ENCODE peak calls at places on chromosomes 12 and 14, in eight cellular contexts. R, S, C, J, E, H, X and N are unnamed samples.

GRCh38 chr12:124721501-124722154 is 142.0 kb downstream of the SCARB1 start:
- DNase-seq in R (no peak), S (no peak), C (no peak), J (no peak), E (no peak), H (no peak), X (no peak), N (no peak)

GRCh38 chr12:57019983-57020719 is 3.8 kb upstream of the TAC3 start:
- DNase-seq in R (no peak), S (no peak), C (no peak), J (no peak), E (no peak), H (no peak), X (no peak), N (no peak)

GRCh38 chr14:105866841-105867321 is 340.5 kb downstream of the TMEM121 start:
- DNase-seq in R (peak), S (no peak), C (peak), J (peak), E (peak), H (no peak), X (no peak), N (no peak)

GRCh38 chr12:132285991-132286681 is 43.3 kb downstream of the GALNT9 start:
- DNase-seq in R (peak), S (no peak), C (no peak), J (peak), E (peak), H (no peak), X (no peak), N (no peak)

GRCh38 chr12:46722737-46723136 is 103.1 kb downstream of the SLC38A4 start:
- DNase-seq in R (no peak), S (no peak), C (no peak), J (no peak), E (no peak), H (no peak), X (no peak), N (no peak)

GRCh38 chr12:49336645-49337584 is at the start of gene C1QL4:
- DNase-seq in R (peak), S (no peak), C (peak), J (peak), E (peak), H (peak), X (peak), N (peak)

GRCh38 chr12:93773122-93773871 is 96.1 kb downstream of the CRADD start:
- DNase-seq in R (no peak), S (no peak), C (no peak), J (no peak), E (no peak), H (no peak), X (no peak), N (no peak)

GRCh38 chr12:130070017-130070653 is 92.1 kb upstream of the FZD10 start:
- DNase-seq in R (peak), S (no peak), C (no peak), J (no peak), E (peak), H (no peak), X (no peak), N (peak)

GRCh38 chr14:100875861-100876590 is 27.5 kb downstream of the RTL1 start:
- DNase-seq in R (no peak), S (no peak), C (no peak), J (peak), E (no peak), H (no peak), X (no peak), N (no peak)

GRCh38 chr12:49059385-49060232 is 985 bp downstream of the KMT2D start:
- DNase-seq in R (no peak), S (no peak), C (no peak), J (no peak), E (no peak), H (no peak), X (no peak), N (no peak)

GRCh38 chr12:51751657-51752056 is 96.9 kb downstream of the FIGNL2 start:
- DNase-seq in R (peak), S (peak), C (no peak), J (peak), E (peak), H (no peak), X (no peak), N (peak)

GRCh38 chr14:78253986-78254385 is 83.8 kb downstream of the NRXN3 start:
- DNase-seq in R (no peak), S (no peak), C (no peak), J (no peak), E (no peak), H (no peak), X (no peak), N (no peak)

GRCh38 chr14:95216013-95216412 is 58.7 kb upstream of the DICER1 start:
- DNase-seq in R (no peak), S (no peak), C (no peak), J (no peak), E (no peak), H (no peak), X (no peak), N (no peak)

GRCh38 chr12:3295648-3296408 is 195.2 kb upstream of the PRMT8 start:
- DNase-seq in R (peak), S (no peak), C (no peak), J (peak), E (peak), H (no peak), X (no peak), N (no peak)

GRCh38 chr12:120199595-120200306 is 1.2 kb downstream of the RPLP0 start:
- DNase-seq in R (no peak), S (no peak), C (no peak), J (peak), E (no peak), H (no peak), X (peak), N (no peak)

GRCh38 chr12:132807295-132808222 is 21.1 kb downstream of the GOLGA3 start:
- DNase-seq in R (no peak), S (no peak), C (no peak), J (no peak), E (no peak), H (no peak), X (no peak), N (no peak)

GRCh38 chr12:109592905-109593272 is 19.3 kb downstream of the MVK start:
- DNase-seq in R (no peak), S (no peak), C (no peak), J (no peak), E (no peak), H (no peak), X (no peak), N (no peak)

GRCh38 chr14:31770271-31770670 is 209.1 kb downstream of the NUBPL start:
- DNase-seq in R (no peak), S (no peak), C (no peak), J (peak), E (no peak), H (no peak), X (no peak), N (no peak)

GRCh38 chr12:71469235-71469873 is 29.8 kb downstream of the LGR5 start:
- DNase-seq in R (no peak), S (no peak), C (no peak), J (peak), E (no peak), H (peak), X (no peak), N (no peak)

GRCh38 chr12:95212576-95212975 is 4.7 kb downstream of the FGD6 start:
- DNase-seq in R (no peak), S (no peak), C (no peak), J (no peak), E (no peak), H (no peak), X (no peak), N (no peak)

GRCh38 chr12:106108187-106108816 is 30.5 kb downstream of the NUAK1 start:
- DNase-seq in R (no peak), S (no peak), C (no peak), J (no peak), E (no peak), H (no peak), X (no peak), N (no peak)

DNA sequence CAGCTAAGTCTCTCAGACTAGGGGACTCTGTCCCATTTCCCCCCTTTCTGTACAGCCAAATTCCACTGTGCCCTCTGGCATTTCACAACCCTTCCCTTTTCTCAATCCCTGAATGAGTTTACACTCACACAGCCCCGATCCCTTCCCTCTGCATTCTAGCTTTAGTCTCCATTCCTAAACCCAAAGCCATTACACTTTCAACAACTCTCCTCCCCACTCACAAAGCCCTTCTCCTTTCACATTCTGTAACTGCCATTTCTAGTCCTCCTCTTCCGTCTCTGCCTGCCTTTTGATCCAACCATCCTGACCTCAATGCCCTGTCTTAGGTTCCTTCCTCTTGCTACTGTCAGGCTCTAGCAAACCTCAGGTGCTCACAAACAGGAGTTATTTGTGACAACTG is 3.6 kb downstream of the ZFHX2 start:
- DNase-seq in R (no peak), S (no peak), C (no peak), J (no peak), E (no peak), H (no peak), X (no peak), N (no peak)
- H3K27ac ChIP-seq in R (no peak), S (no peak), C (peak), J (no peak), E (no peak), H (no peak), X (no peak), N (no peak)

GRCh38 chr12:6373022-6373787 is 2.2 kb downstream of the SCNN1A start:
- DNase-seq in R (no peak), S (no peak), C (no peak), J (peak), E (no peak), H (peak), X (no peak), N (no peak)

GRCh38 chr12:6370576-6370935 is 4.8 kb downstream of the SCNN1A start:
- DNase-seq in R (no peak), S (no peak), C (no peak), J (no peak), E (no peak), H (no peak), X (no peak), N (no peak)

GRCh38 chr12:6369916-6370575 is 5.3 kb downstream of the SCNN1A start:
- DNase-seq in R (no peak), S (no peak), C (no peak), J (peak), E (no peak), H (no peak), X (no peak), N (no peak)

GRCh38 chr12:6372403-6373003 is 2.9 kb downstream of the SCNN1A start:
- DNase-seq in R (peak), S (no peak), C (no peak), J (peak), E (peak), H (peak), X (no peak), N (no peak)

GRCh38 chr12:6370994-6371754 is 4.2 kb downstream of the SCNN1A start:
- DNase-seq in R (peak), S (no peak), C (no peak), J (peak), E (peak), H (peak), X (no peak), N (no peak)
- H3K27ac ChIP-seq in R (peak), S (no peak), C (peak), J (no peak), E (no peak), H (peak), X (peak), N (no peak)

GRCh38 chr14:91926131-91926890 is 21.2 kb downstream of the FBLN5 start:
- DNase-seq in R (no peak), S (no peak), C (no peak), J (no peak), E (no peak), H (no peak), X (no peak), N (no peak)
- H3K27ac ChIP-seq in R (no peak), S (peak), C (peak), J (peak), E (no peak), H (no peak), X (no peak), N (no peak)

GRCh38 chr12:6850796-6851152 is 312 bp downstream of the CDCA3 start:
- DNase-seq in R (no peak), S (no peak), C (no peak), J (peak), E (no peak), H (no peak), X (no peak), N (no peak)
- H3K27ac ChIP-seq in R (no peak), S (peak), C (peak), J (no peak), E (no peak), H (peak), X (peak), N (no peak)

GRCh38 chr14:77119852-77120251 is 21.7 kb downstream of the ZDHHC22 start:
- DNase-seq in R (no peak), S (no peak), C (no peak), J (no peak), E (no peak), H (no peak), X (no peak), N (no peak)
- H3K27ac ChIP-seq in R (no peak), S (no peak), C (peak), J (no peak), E (no peak), H (no peak), X (peak), N (peak)

GRCh38 chr12:69348162-69348938 is at the start of gene LYZ:
- DNase-seq in R (no peak), S (no peak), C (no peak), J (no peak), E (no peak), H (no peak), X (no peak), N (no peak)
- H3K27ac ChIP-seq in R (peak), S (no peak), C (no peak), J (no peak), E (no peak), H (no peak), X (peak), N (peak)

DNA sequence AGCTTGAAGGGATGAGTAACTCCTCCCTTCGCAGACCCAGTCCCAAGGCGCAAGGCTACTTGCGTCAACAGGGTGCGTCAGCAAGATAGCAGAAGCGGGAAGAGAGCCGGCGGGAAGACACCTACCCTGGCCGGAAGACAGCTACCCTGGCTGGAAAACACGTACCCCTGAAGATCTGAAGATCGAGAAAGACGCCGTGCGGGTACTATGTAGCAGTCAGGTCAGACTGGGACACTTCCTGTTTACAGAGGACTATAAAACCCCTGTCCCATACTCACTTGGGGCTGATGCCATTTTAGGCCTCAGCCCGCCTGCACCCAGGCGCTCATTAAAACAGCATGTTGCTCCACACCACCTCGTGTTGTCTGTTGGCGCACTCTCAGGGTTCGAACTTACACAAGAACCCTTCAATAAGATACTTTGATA is 80.9 kb downstream of the ABCD2 start:
- DNase-seq in R (no peak), S (no peak), C (no peak), J (no peak), E (no peak), H (no peak), X (no peak), N (no peak)
- H3K27ac ChIP-seq in R (no peak), S (no peak), C (no peak), J (no peak), E (no peak), H (no peak), X (no peak), N (no peak)

DNA sequence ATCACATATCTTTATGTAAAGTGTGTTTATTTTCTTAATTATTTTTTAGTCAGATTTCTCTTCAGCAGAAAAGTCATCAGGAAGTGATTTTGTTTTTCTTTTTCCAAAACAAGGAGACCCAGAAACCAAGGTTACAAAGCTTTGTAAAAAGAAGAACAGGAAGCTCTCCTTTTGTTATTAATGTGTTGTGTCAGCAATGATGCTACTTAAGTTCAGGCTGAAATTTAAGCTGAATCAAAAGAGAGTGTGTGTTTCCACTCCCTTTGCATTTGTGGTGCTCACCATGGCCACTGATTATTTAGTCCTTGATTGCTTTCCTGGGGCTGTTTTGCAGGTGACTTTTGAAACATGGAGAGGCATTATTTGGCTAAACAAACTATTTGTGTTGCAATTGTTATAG is 155.3 kb upstream of the ATP2B1 start:
- DNase-seq in R (no peak), S (no peak), C (no peak), J (no peak), E (no peak), H (no peak), X (no peak), N (no peak)
- H3K27ac ChIP-seq in R (no peak), S (no peak), C (peak), J (no peak), E (no peak), H (no peak), X (peak), N (no peak)

DNA sequence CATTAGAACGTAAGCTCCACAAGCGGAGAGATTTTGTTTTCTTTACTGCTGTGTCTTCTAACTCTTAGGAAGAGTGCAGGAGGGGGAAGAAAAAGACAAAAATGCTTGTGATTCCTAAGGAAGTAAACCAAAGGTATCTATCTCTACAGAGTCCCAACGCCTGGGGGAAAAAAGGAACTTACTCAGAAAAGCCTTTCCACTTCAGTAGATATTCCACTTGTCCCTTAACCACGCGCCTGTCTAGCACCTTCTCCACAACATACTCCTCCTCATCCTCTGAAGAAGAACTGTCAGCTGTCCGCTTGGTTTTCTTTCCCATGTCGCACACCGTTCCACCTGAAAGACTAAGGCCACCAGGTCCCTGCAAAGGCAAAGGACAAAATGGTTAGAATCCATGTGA is 22.6 kb downstream of the CBX5 start:
- DNase-seq in R (no peak), S (no peak), C (no peak), J (no peak), E (no peak), H (no peak), X (no peak), N (no peak)
- H3K27ac ChIP-seq in R (no peak), S (peak), C (peak), J (peak), E (no peak), H (no peak), X (no peak), N (peak)